ENCODE peak calls at places on chromosome 7, in nine cellular contexts. Z, F, E, K, Y, H, D, B and L are unnamed samples.

GRCh38 chr7:151424799-151425198 is 15.0 kb upstream of the WDR86 start:
- DNase-seq in Y (no peak), B (no peak), Z (no peak), D (no peak), E (no peak), K (no peak), H (no peak), F (peak; percentile 30), L (no peak)

GRCh38 chr7:28988818-28989595 is 30.9 kb upstream of the TRIL start:
- DNase-seq in F (peak; percentile 97), B (no peak), H (no peak), K (no peak), E (no peak), D (no peak), Z (no peak), Y (no peak), L (peak; percentile 39)

GRCh38 chr7:149197675-149198074 is 2.3 kb downstream of the ZNF282 start:
- DNase-seq in Y (no peak), Z (no peak), H (no peak), F (no peak), K (no peak), D (no peak), E (no peak), B (no peak), L (no peak)

GRCh38 chr7:51428226-51428887 is 111.7 kb upstream of the COBL start:
- DNase-seq in F (no peak), E (no peak), Z (peak; percentile 19), D (no peak), B (peak; percentile 26), K (peak; percentile 46), H (no peak), Y (peak; percentile 61), L (peak; percentile 56)

GRCh38 chr7:131027287-131027773 is 293.3 kb upstream of the KLF14 start:
- DNase-seq in K (peak; percentile 38), Z (no peak), D (no peak), E (no peak), H (peak; percentile 65), F (peak; percentile 97), Y (no peak), B (no peak), L (no peak)

GRCh38 chr7:100396421-100396982 is 23.2 kb downstream of the PILRA start:
- DNase-seq in D (peak; percentile 78), K (no peak), Y (no peak), H (no peak), B (no peak), F (no peak), E (peak; percentile 87), Z (no peak), L (no peak)

GRCh38 chr7:138239244-138239643 is 163.0 kb downstream of the AKR1D1 start:
- DNase-seq in Z (no peak), E (peak; percentile 46), F (no peak), D (no peak), K (no peak), H (no peak), B (no peak), Y (no peak), L (peak; percentile 23)

GRCh38 chr7:135855836-135856235 is 107.2 kb upstream of the FAM180A start:
- DNase-seq in B (no peak), H (no peak), K (no peak), Z (no peak), E (peak; percentile 84), Y (peak; percentile 40), F (peak; percentile 51), D (peak; percentile 41), L (peak; percentile 33)

GRCh38 chr7:75842836-75843446 is 29.3 kb upstream of the CCL24 start:
- DNase-seq in Y (no peak), H (no peak), K (peak; percentile 39), B (no peak), Z (no peak), E (peak; percentile 55), D (peak; percentile 14), F (peak; percentile 92), L (peak; percentile 84)

GRCh38 chr7:29106128-29106988 is 40.0 kb downstream of the CPVL start:
- DNase-seq in E (peak; percentile 44), F (peak; percentile 77), Z (peak; percentile 39), H (peak; percentile 43), K (peak; percentile 82), D (peak; percentile 32), Y (peak; percentile 87), B (peak; percentile 77), L (peak; percentile 77)

GRCh38 chr7:96596120-96596826 is 113.4 kb downstream of the SEM1 start:
- DNase-seq in E (peak; percentile 22), K (peak; percentile 35), F (peak; percentile 10), Z (no peak), Y (peak; percentile 17), H (peak; percentile 50), D (no peak), B (peak; percentile 13), L (peak; percentile 32)

GRCh38 chr7:154383045-154383444 is 330.8 kb downstream of the DPP6 start:
- DNase-seq in Z (no peak), E (no peak), H (no peak), D (no peak), Y (no peak), B (no peak), F (no peak), K (peak; percentile 18), L (no peak)

GRCh38 chr7:91289633-91290260 is 25.5 kb downstream of the FZD1 start:
- DNase-seq in Y (no peak), H (no peak), B (no peak), D (no peak), E (no peak), F (no peak), Z (no peak), K (no peak), L (no peak)

GRCh38 chr7:123823898-123824753 is 20.8 kb upstream of the HYAL4 start:
- DNase-seq in Z (no peak), Y (no peak), B (no peak), F (no peak), H (no peak), K (no peak), D (no peak), E (no peak), L (no peak)

GRCh38 chr7:100895956-100896742 is 461 bp upstream of the ACHE start:
- DNase-seq in E (no peak), Y (peak; percentile 51), D (no peak), H (peak; percentile 84), K (peak; percentile 77), B (peak; percentile 70), Z (no peak), F (no peak), L (no peak)

GRCh38 chr7:151684408-151685175 is 164.9 kb upstream of the RHEB start:
- DNase-seq in F (peak; percentile 65), B (no peak), Y (no peak), K (no peak), H (no peak), E (no peak), Z (no peak), D (no peak), L (no peak)

GRCh38 chr7:17304926-17305325 is 6.5 kb downstream of the AHR start:
- DNase-seq in F (peak; percentile 89), Y (no peak), E (no peak), D (no peak), B (no peak), H (no peak), Z (peak; percentile 88), K (peak; percentile 34), L (peak; percentile 97)

GRCh38 chr7:99396914-99397631 is 11.3 kb downstream of the PDAP1 start:
- DNase-seq in Y (no peak), B (no peak), D (no peak), H (no peak), F (no peak), Z (no peak), K (no peak), E (no peak), L (no peak)

GRCh38 chr7:33868151-33868550 is 37.2 kb upstream of the BMPER start:
- DNase-seq in K (no peak), Z (no peak), D (no peak), E (no peak), F (peak; percentile 88), H (peak; percentile 44), Y (no peak), B (no peak), L (peak; percentile 31)

GRCh38 chr7:103447073-103447960 is 1.3 kb upstream of the SLC26A5 start:
- DNase-seq in B (peak; percentile 81), Z (peak; percentile 37), H (peak; percentile 86), D (peak; percentile 38), E (peak; percentile 42), K (peak; percentile 75), Y (peak; percentile 94), F (peak; percentile 69), L (peak; percentile 75)
- TF ChIP-seq EZH2phosphoT487 in B (no peak), Z (no peak), H (no peak), D (no peak), E (no peak), K (no peak), Y (no peak), F (no peak), L (no peak)

GRCh38 chr7:82124445-82124844 is 319.1 kb downstream of the CACNA2D1 start:
- DNase-seq in E (no peak), H (no peak), Z (no peak), F (no peak), B (no peak), D (no peak), Y (no peak), K (no peak), L (no peak)
- TF ChIP-seq EZH2phosphoT487 in E (no peak), H (no peak), Z (no peak), F (no peak), B (no peak), D (no peak), Y (no peak), K (no peak), L (no peak)

GRCh38 chr7:47170516-47170915 is 411.4 kb downstream of the TNS3 start:
- DNase-seq in D (peak; percentile 56), F (peak; percentile 36), B (no peak), H (no peak), Y (peak; percentile 31), Z (no peak), K (no peak), E (no peak), L (peak; percentile 20)
- TF ChIP-seq EZH2phosphoT487 in D (no peak), F (no peak), B (no peak), H (no peak), Y (no peak), Z (no peak), K (no peak), E (no peak), L (no peak)

GRCh38 chr7:73622909-73623797 is 1.2 kb downstream of the MLXIPL start:
- DNase-seq in D (no peak), Y (peak; percentile 96), F (peak; percentile 36), B (peak; percentile 38), E (no peak), Z (no peak), K (peak; percentile 57), H (peak; percentile 62), L (no peak)

GRCh38 chr7:73625276-73625675 is 954 bp upstream of the MLXIPL start:
- DNase-seq in B (no peak), K (no peak), Z (no peak), D (no peak), Y (no peak), F (no peak), H (no peak), E (no peak), L (no peak)

GRCh38 chr7:73622527-73622908 is 1.8 kb downstream of the MLXIPL start:
- DNase-seq in D (no peak), F (no peak), Y (no peak), E (no peak), Z (no peak), K (no peak), H (no peak), B (no peak), L (no peak)

GRCh38 chr7:73624669-73625001 is 313 bp upstream of the MLXIPL start:
- DNase-seq in H (no peak), K (no peak), Z (no peak), E (no peak), F (no peak), D (no peak), Y (no peak), B (no peak), L (no peak)

GRCh38 chr7:73623798-73624668 is at the start of gene MLXIPL:
- DNase-seq in Y (peak; percentile 98), B (peak; percentile 97), E (no peak), K (peak; percentile 96), H (peak; percentile 100), Z (peak; percentile 75), D (no peak), F (peak; percentile 87), L (peak; percentile 86)
- TF ChIP-seq EZH2phosphoT487 in Y (no peak), B (peak; percentile 55), E (no peak), K (no peak), H (no peak), Z (no peak), D (no peak), F (peak; percentile 72), L (no peak)